ENCODE peak calls at places on chromosomes 11 and 22, in eight cellular contexts. B is stomach, V is Peyer's patch, N is thyroid gland, F is GM12878, C is transverse colon, Q is heart left ventricle, Z is vagina. M is an unnamed sample.
A peak's percentile ranks its signal among the peaks of the same experiment; 100 is the strongest.

GRCh38 chr22:46758867-46759290 is 3.6 kb upstream of the TBC1D22A start:
- DNase-seq in B (peak; percentile 76), V (peak; percentile 90), N (peak; percentile 89), F (no peak), C (peak; percentile 82), Q (peak; percentile 63), Z (no peak), M (no peak)

GRCh38 chr11:88886796-88887195 is 179.0 kb downstream of the GRM5 start:
- DNase-seq in B (no peak), V (peak; percentile 47), N (no peak), F (peak; percentile 11), C (peak; percentile 11), Q (no peak), Z (no peak), M (no peak)

GRCh38 chr11:128380280-128380604 is 207.1 kb downstream of the ETS1 start:
- DNase-seq in B (no peak), V (no peak), N (no peak), F (no peak), C (no peak), Q (no peak), Z (no peak), M (no peak)

GRCh38 chr11:17019231-17019630 is 5.0 kb upstream of the PLEKHA7 start:
- DNase-seq in B (no peak), V (no peak), N (no peak), F (no peak), C (no peak), Q (no peak), Z (no peak), M (no peak)

GRCh38 chr11:93541884-93542752 is 1.1 kb downstream of the SMCO4 start:
- DNase-seq in B (peak; percentile 46), V (peak; percentile 80), N (peak; percentile 58), F (no peak), C (peak; percentile 67), Q (peak; percentile 72), Z (no peak), M (no peak)

GRCh38 chr11:93543292-93543977 is at the start of gene SMCO4:
- DNase-seq in B (peak; percentile 86), V (peak; percentile 90), N (peak; percentile 84), F (no peak), C (peak; percentile 89), Q (peak; percentile 93), Z (no peak), M (peak; percentile 68)

GRCh38 chr22:50118129-50118528 is 28.3 kb downstream of the MOV10L1 start:
- DNase-seq in B (no peak), V (no peak), N (no peak), F (no peak), C (no peak), Q (no peak), Z (no peak), M (no peak)

GRCh38 chr11:35478411-35479139 is 46.8 kb downstream of the PAMR1 start:
- DNase-seq in B (peak; percentile 34), V (peak; percentile 69), N (peak; percentile 79), F (no peak), C (peak; percentile 37), Q (no peak), Z (no peak), M (no peak)

GRCh38 chr11:44986315-44986714 is 35.6 kb upstream of the TP53I11 start:
- DNase-seq in B (peak; percentile 16), V (peak; percentile 30), N (no peak), F (no peak), C (no peak), Q (no peak), Z (no peak), M (peak; percentile 37)

GRCh38 chr11:66429983-66430602 is 8.6 kb downstream of the MRPL11 start:
- DNase-seq in B (peak; percentile 80), V (peak; percentile 86), N (peak; percentile 70), F (no peak), C (peak; percentile 78), Q (peak; percentile 81), Z (no peak), M (peak; percentile 46)

GRCh38 chr11:100719809-100720221 is 32.7 kb downstream of the ARHGAP42 start:
- DNase-seq in B (peak; percentile 66), V (no peak), N (peak; percentile 87), F (no peak), C (peak; percentile 39), Q (no peak), Z (no peak), M (no peak)

GRCh38 chr22:41401781-41402648 is 20.3 kb downstream of the TEF start:
- DNase-seq in B (peak; percentile 95), V (peak; percentile 85), N (peak; percentile 97), F (no peak), C (peak; percentile 87), Q (peak; percentile 87), Z (no peak), M (no peak)

GRCh38 chr11:110752890-110753289 is 40.7 kb upstream of the ARHGAP20 start:
- DNase-seq in B (no peak), V (no peak), N (no peak), F (no peak), C (no peak), Q (no peak), Z (no peak), M (no peak)

GRCh38 chr22:38230916-38231315 is 29.1 kb downstream of the MAFF start:
- DNase-seq in B (no peak), V (no peak), N (no peak), F (no peak), C (no peak), Q (no peak), Z (no peak), M (no peak)

GRCh38 chr22:47842119-47842518 is 1079.7 kb downstream of the TBC1D22A start:
- DNase-seq in B (no peak), V (no peak), N (no peak), F (no peak), C (no peak), Q (no peak), Z (no peak), M (no peak)
- TF ChIP-seq CTCF in B (no peak), V (no peak), N (no peak), F (no peak), C (no peak), Q (no peak), Z (no peak), M (no peak)

GRCh38 chr11:10666976-10667892 is 26.3 kb downstream of the IRAG1 start:
- DNase-seq in B (no peak), V (no peak), N (no peak), F (no peak), C (no peak), Q (no peak), Z (no peak), M (no peak)

GRCh38 chr11:10673476-10674062 is 20.0 kb downstream of the IRAG1 start:
- DNase-seq in B (no peak), V (no peak), N (no peak), F (no peak), C (no peak), Q (no peak), Z (no peak), M (no peak)

GRCh38 chr11:10666556-10666955 is 27.0 kb downstream of the IRAG1 start:
- DNase-seq in B (no peak), V (no peak), N (peak; percentile 66), F (no peak), C (no peak), Q (no peak), Z (no peak), M (no peak)

GRCh38 chr11:10669258-10670033 is 24.1 kb downstream of the IRAG1 start:
- DNase-seq in B (no peak), V (no peak), N (no peak), F (no peak), C (no peak), Q (no peak), Z (no peak), M (no peak)

DNA sequence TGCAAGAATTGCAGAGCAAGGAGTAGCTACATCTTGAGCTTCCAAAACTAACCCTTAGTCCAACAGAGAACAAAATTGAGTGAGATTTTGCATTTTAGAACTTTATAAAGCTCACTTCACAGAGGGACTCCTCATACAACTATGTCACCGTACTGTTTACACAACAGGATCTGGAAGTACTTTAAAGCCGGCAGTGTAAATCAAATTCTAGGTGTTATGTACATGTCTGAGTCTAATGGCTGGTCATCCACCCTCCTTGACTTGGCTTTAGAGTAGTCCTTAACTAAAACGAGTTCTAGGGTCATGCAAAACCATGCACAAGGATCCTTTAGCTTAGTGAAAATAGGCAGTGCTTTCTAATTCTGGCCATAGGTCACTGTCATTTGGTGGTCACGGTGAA is 23.5 kb downstream of the IRAG1 start:
- DNase-seq in B (no peak), V (no peak), N (no peak), F (no peak), C (no peak), Q (no peak), Z (no peak), M (no peak)
- TF ChIP-seq POLR2A in B (no peak), V (no peak), N (no peak), F (no peak), C (no peak), Q (no peak), Z (no peak), M (no peak)

GRCh38 chr11:2698386-2699184 is 1.2 kb downstream of the KCNQ1OT1 start:
- DNase-seq in B (no peak), V (peak; percentile 41), N (no peak), F (no peak), C (no peak), Q (peak; percentile 11), Z (no peak), M (peak; percentile 82)
- TF ChIP-seq CTCF in B (no peak), V (no peak), N (no peak), F (no peak), C (no peak), Q (no peak), Z (no peak), M (no peak)

DNA sequence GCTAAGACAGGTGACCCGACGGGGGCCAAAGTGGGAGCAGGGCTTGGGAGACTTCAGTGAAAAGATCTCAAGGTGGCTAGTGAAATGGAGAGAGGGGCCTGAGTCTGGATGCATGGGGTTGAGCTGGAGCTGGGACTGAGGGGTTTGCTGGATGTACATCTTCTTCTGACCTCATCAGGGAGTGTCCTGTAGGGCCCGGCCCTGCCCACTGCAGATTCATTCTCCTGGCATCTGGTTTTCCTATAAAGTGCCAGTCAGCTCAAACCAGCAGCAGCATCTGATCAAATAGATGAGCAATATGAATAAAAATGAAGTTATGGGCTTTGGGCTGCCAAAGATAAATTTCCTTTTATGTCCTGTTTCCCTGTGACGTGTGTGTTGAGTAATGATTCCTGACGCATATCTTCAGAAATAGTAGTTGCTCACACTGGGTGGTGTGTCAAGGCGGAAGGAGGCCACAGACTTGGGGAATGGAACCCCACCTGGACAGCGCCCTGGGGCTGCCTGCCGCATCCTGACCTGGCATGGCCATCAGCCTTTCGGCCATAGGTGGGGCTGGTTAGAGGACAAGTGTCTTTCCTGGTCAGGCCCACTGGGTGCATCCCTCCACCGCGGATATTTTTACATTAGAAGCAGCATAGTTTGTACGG is 135.4 kb downstream of the OSBP2 start:
- DNase-seq in B (peak; percentile 19), V (no peak), N (no peak), F (no peak), C (no peak), Q (no peak), Z (no peak), M (no peak)
- TF ChIP-seq POLR2A in B (no peak), V (no peak), N (no peak), F (no peak), C (no peak), Q (no peak), Z (no peak), M (no peak)

GRCh38 chr22:49046546-49047305 is 780.9 kb downstream of the BRD1 start:
- DNase-seq in B (no peak), V (peak; percentile 31), N (no peak), F (no peak), C (no peak), Q (no peak), Z (no peak), M (no peak)
- TF ChIP-seq CTCF in B (no peak), V (peak; percentile 26), N (no peak), F (peak; percentile 21), C (peak; percentile 14), Q (peak; percentile 30), Z (no peak), M (no peak)